ENCODE peak calls at places on chromosomes 3 and 15, in nine cellular contexts. Y is CD14-positive monocyte, P is right cardiac atrium, I is EL, U is nephron progenitor cell, H is GM10248, K is NCI-H1105 treated with DMSO at 0.1 percent for 48 hours, B is GM23248, J is DMS153. O is an unnamed sample.

GRCh38 chr15:85488997-85489396 is 108.6 kb downstream of the AKAP13 start:
- DNase-seq in Y (no peak), P (no peak), I (no peak), U (no peak), H (no peak), K (no peak), B (no peak), J (no peak), O (peak; percentile 25)

GRCh38 chr3:21294768-21295167 is 456.2 kb downstream of the ZNF385D start:
- DNase-seq in Y (no peak), P (no peak), I (peak; percentile 68), U (no peak), H (no peak), K (no peak), B (peak; percentile 77), J (no peak), O (no peak)

GRCh38 chr3:47113669-47114365 is 50.1 kb downstream of the SETD2 start:
- DNase-seq in Y (no peak), P (no peak), I (peak; percentile 87), U (no peak), H (peak; percentile 25), K (no peak), B (peak; percentile 92), J (no peak), O (peak; percentile 30)

GRCh38 chr3:84987709-84988504 is 29.1 kb downstream of the CADM2 start:
- DNase-seq in Y (no peak), P (no peak), I (no peak), U (no peak), H (no peak), K (no peak), B (no peak), J (no peak), O (no peak)

GRCh38 chr3:58585005-58585786 is 8.0 kb upstream of the FAM107A start:
- DNase-seq in Y (peak; percentile 65), P (peak; percentile 97), I (peak; percentile 76), U (peak; percentile 85), H (peak; percentile 73), K (peak; percentile 38), B (peak; percentile 91), J (no peak), O (peak; percentile 78)

GRCh38 chr3:184037816-184038215 is 6.3 kb downstream of the HTR3D start:
- DNase-seq in Y (no peak), P (no peak), I (no peak), U (no peak), H (no peak), K (no peak), B (no peak), J (no peak), O (no peak)

GRCh38 chr3:31957106-31957505 is 24.0 kb downstream of the OSBPL10 start:
- DNase-seq in Y (no peak), P (no peak), I (no peak), U (no peak), H (no peak), K (no peak), B (no peak), J (no peak), O (no peak)

GRCh38 chr3:152321321-152321720 is 52.6 kb downstream of the MBNL1 start:
- DNase-seq in Y (no peak), P (no peak), I (no peak), U (no peak), H (no peak), K (no peak), B (no peak), J (no peak), O (no peak)

GRCh38 chr15:101320501-101321052 is 25.5 kb upstream of the SNRPA1 start:
- DNase-seq in Y (peak; percentile 81), P (peak; percentile 80), I (peak; percentile 55), U (peak; percentile 47), H (peak; percentile 60), K (no peak), B (peak; percentile 76), J (peak; percentile 1), O (no peak)